ENCODE peak calls at places on chromosomes 11 and 22, in ten cellular contexts. O, G, X, I, K, T, Y, D, P and M are unnamed samples.

GRCh38 chr22:44146088-44146861 is 34.5 kb upstream of the PARVG start:
- DNase-seq in O (no peak), G (no peak), X (no peak), I (no peak), K (no peak), T (no peak), Y (no peak), D (no peak), P (no peak), M (no peak)

GRCh38 chr11:45078236-45079074 is 68.0 kb upstream of the PRDM11 start:
- DNase-seq in O (peak; percentile 91), G (peak; percentile 76), X (no peak), I (no peak), K (no peak), T (no peak), Y (no peak), D (no peak), P (no peak), M (no peak)

GRCh38 chr11:15613799-15614198 is 499.1 kb downstream of the INSC start:
- DNase-seq in O (peak; percentile 50), G (peak; percentile 12), X (no peak), I (no peak), K (no peak), T (no peak), Y (no peak), D (no peak), P (no peak), M (no peak)

GRCh38 chr11:84804026-84804425 is 823.1 kb downstream of the DLG2 start:
- DNase-seq in O (no peak), G (no peak), X (no peak), I (no peak), K (no peak), T (no peak), Y (no peak), D (no peak), P (no peak), M (no peak)

GRCh38 chr22:49817359-49817758 is 10.3 kb downstream of the BRD1 start:
- DNase-seq in O (no peak), G (no peak), X (no peak), I (no peak), K (no peak), T (no peak), Y (no peak), D (no peak), P (no peak), M (no peak)

GRCh38 chr11:33696411-33696810 is 4.2 kb downstream of the C11orf91 start:
- DNase-seq in O (no peak), G (no peak), X (peak; percentile 60), I (no peak), K (no peak), T (no peak), Y (no peak), D (no peak), P (no peak), M (no peak)

GRCh38 chr22:44270556-44270880 is 42.2 kb downstream of the SHISAL1 start:
- DNase-seq in O (no peak), G (no peak), X (no peak), I (no peak), K (no peak), T (no peak), Y (no peak), D (no peak), P (no peak), M (no peak)

GRCh38 chr11:130159657-130160459 is at the start of gene ST14:
- DNase-seq in O (no peak), G (no peak), X (peak; percentile 81), I (no peak), K (peak; percentile 85), T (no peak), Y (no peak), D (no peak), P (no peak), M (no peak)

GRCh38 chr11:117546431-117547160 is 218.9 kb downstream of the CEP164 start:
- DNase-seq in O (no peak), G (no peak), X (no peak), I (no peak), K (no peak), T (no peak), Y (no peak), D (no peak), P (no peak), M (no peak)

GRCh38 chr11:76623171-76623883 is 47.2 kb downstream of the LRRC32 start:
- DNase-seq in O (peak; percentile 55), G (no peak), X (no peak), I (no peak), K (peak; percentile 69), T (no peak), Y (no peak), D (no peak), P (no peak), M (peak; percentile 35)

GRCh38 chr11:41377709-41378394 is 81.6 kb downstream of the LRRC4C start:
- DNase-seq in O (no peak), G (no peak), X (no peak), I (no peak), K (no peak), T (no peak), Y (no peak), D (no peak), P (no peak), M (no peak)

GRCh38 chr11:86802601-86803051 is 2.3 kb downstream of the PRSS23 start:
- DNase-seq in O (peak; percentile 75), G (peak; percentile 68), X (peak; percentile 25), I (peak; percentile 63), K (peak; percentile 77), T (no peak), Y (peak; percentile 31), D (no peak), P (no peak), M (no peak)

GRCh38 chr22:41780714-41781507 is 19.6 kb upstream of the CCDC134 start:
- DNase-seq in O (peak; percentile 61), G (peak; percentile 36), X (no peak), I (peak; percentile 66), K (peak; percentile 33), T (no peak), Y (peak; percentile 80), D (no peak), P (peak; percentile 72), M (no peak)

GRCh38 chr11:767238-767637 is 10.0 kb downstream of the GATD1 start:
- DNase-seq in O (no peak), G (no peak), X (no peak), I (no peak), K (no peak), T (no peak), Y (no peak), D (no peak), P (no peak), M (no peak)

GRCh38 chr22:28791124-28791523 is 9.2 kb downstream of the XBP1 start:
- DNase-seq in O (no peak), G (no peak), X (no peak), I (no peak), K (no peak), T (no peak), Y (no peak), D (no peak), P (no peak), M (no peak)

GRCh38 chr22:23012081-23012622 is 58.2 kb upstream of the GNAZ start:
- DNase-seq in O (no peak), G (no peak), X (no peak), I (no peak), K (no peak), T (no peak), Y (peak; percentile 85), D (no peak), P (no peak), M (no peak)